ENCODE peak calls at places on chromosomes 5 and 9, in eight cellular contexts. S, L, I, H, E, Z, P and N are unnamed samples.

GRCh38 chr5:31638748-31639418 is at the start of gene PDZD2:
- DNase-seq in I (peak; percentile 61), S (peak; percentile 30), P (peak; percentile 84), Z (peak; percentile 96), E (peak; percentile 92), L (peak; percentile 48), H (peak; percentile 88), N (peak; percentile 62)

GRCh38 chr5:170486366-170486765 is 17.5 kb upstream of the KCNIP1 start:
- DNase-seq in L (no peak), H (no peak), S (no peak), Z (no peak), I (no peak), E (no peak), P (no peak), N (no peak)

GRCh38 chr9:26928966-26929495 is 18.0 kb downstream of the PLAA start:
- DNase-seq in S (no peak), P (no peak), E (no peak), H (no peak), I (no peak), Z (no peak), L (no peak), N (no peak)

GRCh38 chr9:87334366-87334765 is 163.3 kb upstream of the DAPK1 start:
- DNase-seq in S (no peak), P (no peak), Z (no peak), L (no peak), I (no peak), H (no peak), E (no peak), N (no peak)

GRCh38 chr9:106921341-106921899 is 58.5 kb downstream of the ZNF462 start:
- DNase-seq in Z (no peak), L (peak; percentile 41), I (no peak), H (no peak), S (no peak), E (peak; percentile 96), P (peak; percentile 59), N (no peak)

GRCh38 chr9:16275795-16276624 is 594.5 kb downstream of the BNC2 start:
- DNase-seq in Z (peak; percentile 90), E (no peak), S (no peak), P (no peak), L (no peak), I (no peak), H (no peak), N (peak; percentile 41)

GRCh38 chr5:176810084-176810597 is at the start of gene UNC5A:
- DNase-seq in P (no peak), H (peak; percentile 80), L (no peak), S (no peak), I (no peak), Z (peak; percentile 93), E (peak; percentile 92), N (no peak)

GRCh38 chr5:167451091-167451490 is 840.4 kb upstream of the WWC1 start:
- DNase-seq in Z (no peak), P (no peak), S (peak; percentile 16), L (no peak), E (no peak), H (no peak), I (no peak), N (no peak)

GRCh38 chr9:84945878-84946538 is 276.5 kb downstream of the NTRK2 start:
- DNase-seq in H (no peak), P (no peak), L (no peak), I (no peak), Z (no peak), E (no peak), S (no peak), N (no peak)

GRCh38 chr5:93164690-93165089 is 416.3 kb downstream of the NR2F1-AS1 start:
- DNase-seq in I (no peak), H (no peak), L (peak; percentile 88), P (no peak), S (peak; percentile 93), Z (no peak), E (no peak), N (no peak)

GRCh38 chr9:5549671-5550650 is 39.6 kb downstream of the PDCD1LG2 start:
- DNase-seq in Z (no peak), E (no peak), I (no peak), S (peak; percentile 32), L (peak; percentile 70), P (no peak), H (no peak), N (no peak)

GRCh38 chr9:4927701-4928100 is 57.4 kb upstream of the JAK2 start:
- DNase-seq in E (no peak), I (no peak), P (no peak), L (no peak), H (no peak), Z (no peak), S (peak; percentile 43), N (no peak)

GRCh38 chr5:151740336-151740942 is 18.0 kb downstream of the ATOX1 start:
- DNase-seq in E (peak; percentile 35), H (peak; percentile 76), Z (no peak), P (peak; percentile 44), L (peak; percentile 91), S (peak; percentile 91), I (peak; percentile 63), N (peak; percentile 39)

GRCh38 chr9:121599186-121599871 is 52.1 kb upstream of the DAB2IP start:
- DNase-seq in L (no peak), Z (peak; percentile 88), H (peak; percentile 49), S (no peak), I (peak; percentile 67), P (peak; percentile 30), E (peak; percentile 23), N (peak; percentile 82)